ENCODE peak calls at places on chromosome 11, in four cellular contexts. One of them, this sample, is unnamed. For H3K9me3, the result is how much of the 10 kb centered on the place peaks cover.

GRCh38 chr11:3022300-3022967 is 30.3 kb upstream of the NAP1L4 start:
- DNase-seq in cardiac muscle cell: no peak
- DNase-seq in H1: no peak
- DNase-seq in testis: no peak
- DNase-seq in this sample: no peak

GRCh38 chr11:117817213-117818035 is 7.1 kb downstream of the FXYD2 start:
- DNase-seq in cardiac muscle cell: peak
- DNase-seq in H1: peak
- DNase-seq in testis: peak
- DNase-seq in this sample: peak

GRCh38 chr11:111765984-111766833 is at the start of gene PPP2R1B:
- DNase-seq in cardiac muscle cell: peak
- DNase-seq in H1: peak
- DNase-seq in testis: peak
- DNase-seq in this sample: peak

GRCh38 chr11:68380786-68381622 is 68.6 kb downstream of the LRP5 start:
- DNase-seq in cardiac muscle cell: no peak
- DNase-seq in H1: no peak
- DNase-seq in testis: no peak
- DNase-seq in this sample: no peak

GRCh38 chr11:97968071-97968470 is 1052.7 kb upstream of the CNTN5 start:
- DNase-seq in cardiac muscle cell: no peak
- DNase-seq in H1: no peak
- DNase-seq in testis: no peak
- DNase-seq in this sample: no peak

GRCh38 chr11:2451916-2452694 is 7.3 kb downstream of the KCNQ1 start:
- DNase-seq in cardiac muscle cell: no peak
- DNase-seq in H1: no peak
- DNase-seq in testis: no peak
- DNase-seq in this sample: no peak

GRCh38 chr11:34275486-34275885 is 82.3 kb downstream of the ABTB2 start:
- DNase-seq in cardiac muscle cell: no peak
- DNase-seq in H1: no peak
- DNase-seq in testis: no peak
- DNase-seq in this sample: no peak

GRCh38 chr11:68584097-68584496 is 100.2 kb upstream of the GAL start:
- DNase-seq in cardiac muscle cell: peak
- DNase-seq in H1: peak
- DNase-seq in testis: peak
- DNase-seq in this sample: peak

GRCh38 chr11:14538926-14539554 is 18.9 kb upstream of the PSMA1 start:
- DNase-seq in cardiac muscle cell: no peak
- DNase-seq in H1: no peak
- DNase-seq in testis: no peak
- DNase-seq in this sample: no peak

GRCh38 chr11:133619397-133619796 is 87.1 kb upstream of the OPCML start:
- DNase-seq in cardiac muscle cell: peak
- DNase-seq in H1: peak
- DNase-seq in testis: no peak
- DNase-seq in this sample: no peak

GRCh38 chr11:7251836-7252682 is at the start of gene SYT9:
- DNase-seq in cardiac muscle cell: peak
- DNase-seq in H1: peak
- DNase-seq in testis: peak
- DNase-seq in this sample: peak

GRCh38 chr11:6855971-6856542 is 6.8 kb upstream of the OR10A2 start:
- DNase-seq in cardiac muscle cell: no peak
- DNase-seq in H1: no peak
- DNase-seq in testis: no peak
- DNase-seq in this sample: no peak

GRCh38 chr11:61967924-61968757 is 707 bp upstream of the FTH1 start:
- DNase-seq in cardiac muscle cell: peak
- DNase-seq in H1: no peak
- DNase-seq in testis: no peak
- DNase-seq in this sample: peak

GRCh38 chr11:119902656-119903181 is 173.7 kb upstream of the NECTIN1 start:
- DNase-seq in cardiac muscle cell: no peak
- DNase-seq in H1: no peak
- DNase-seq in testis: no peak
- DNase-seq in this sample: no peak

GRCh38 chr11:1310772-1311468 is 1.5 kb upstream of the TOLLIP start:
- DNase-seq in cardiac muscle cell: no peak
- DNase-seq in H1: peak
- DNase-seq in testis: no peak
- DNase-seq in this sample: no peak
- TF ChIP-seq CTCF in cardiac muscle cell: no peak
- TF ChIP-seq CTCF in H1: no peak
- TF ChIP-seq CTCF in testis: no peak
- TF ChIP-seq CTCF in this sample: no peak

GRCh38 chr11:60252709-60253108 is 9.8 kb upstream of the MS4A4E start:
- DNase-seq in cardiac muscle cell: no peak
- DNase-seq in H1: no peak
- DNase-seq in testis: no peak
- DNase-seq in this sample: no peak

GRCh38 chr11:60257956-60258722 is 15.2 kb upstream of the MS4A4E start:
- DNase-seq in cardiac muscle cell: no peak
- DNase-seq in H1: no peak
- DNase-seq in testis: no peak
- DNase-seq in this sample: no peak

GRCh38 chr11:60251485-60252207 is 8.7 kb upstream of the MS4A4E start:
- DNase-seq in cardiac muscle cell: peak
- DNase-seq in H1: no peak
- DNase-seq in testis: peak
- DNase-seq in this sample: no peak

GRCh38 chr11:60252208-60252566 is 9.2 kb upstream of the MS4A4E start:
- DNase-seq in cardiac muscle cell: no peak
- DNase-seq in H1: no peak
- DNase-seq in testis: no peak
- DNase-seq in this sample: no peak
- H3K9me3 ChIP-seq in cardiac muscle cell: under half
- H3K9me3 ChIP-seq in H1: under half
- H3K9me3 ChIP-seq in testis: under half
- H3K9me3 ChIP-seq in this sample: under half

DNA sequence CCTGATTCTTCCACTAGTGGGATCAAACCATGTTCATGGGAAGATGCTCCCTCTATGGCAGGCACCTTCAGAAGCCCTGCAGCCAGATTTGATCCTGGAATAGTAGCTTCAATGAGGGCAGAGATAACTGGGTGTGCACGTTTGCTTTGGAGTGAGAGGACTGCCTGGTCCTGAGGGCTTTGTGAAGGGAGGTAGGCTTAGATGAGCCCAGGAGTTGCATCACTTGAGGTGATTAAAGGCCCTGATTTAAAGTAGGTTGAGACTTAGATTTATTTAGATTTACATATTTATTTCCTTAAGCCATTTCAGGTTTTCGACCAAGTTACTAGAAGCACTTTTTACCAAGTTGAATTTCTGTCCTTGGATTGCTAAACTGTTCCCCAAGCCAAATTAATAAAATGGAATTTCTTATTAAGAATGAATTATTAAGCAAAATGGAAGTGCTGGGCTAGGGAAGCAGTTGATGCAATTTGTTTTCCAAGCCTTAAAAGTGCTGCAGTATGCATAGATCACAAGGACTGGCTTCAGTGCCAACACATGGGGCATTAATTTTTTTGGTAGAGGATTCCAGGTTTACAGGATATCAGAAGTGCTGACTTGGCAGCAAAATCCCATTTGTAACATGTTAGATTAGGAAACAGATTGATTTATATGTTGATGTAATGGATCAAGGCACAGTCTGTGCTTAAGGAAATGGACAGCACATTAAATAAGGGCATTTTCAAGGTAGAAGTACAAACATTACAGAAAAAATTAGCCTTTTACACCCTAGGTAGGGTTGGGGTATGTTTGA is 33.0 kb downstream of the APLP2 start:
- DNase-seq in cardiac muscle cell: no peak
- DNase-seq in H1: no peak
- DNase-seq in testis: no peak
- DNase-seq in this sample: no peak
- TF ChIP-seq CTCF in cardiac muscle cell: no peak
- TF ChIP-seq CTCF in H1: no peak
- TF ChIP-seq CTCF in testis: no peak
- TF ChIP-seq CTCF in this sample: no peak

DNA sequence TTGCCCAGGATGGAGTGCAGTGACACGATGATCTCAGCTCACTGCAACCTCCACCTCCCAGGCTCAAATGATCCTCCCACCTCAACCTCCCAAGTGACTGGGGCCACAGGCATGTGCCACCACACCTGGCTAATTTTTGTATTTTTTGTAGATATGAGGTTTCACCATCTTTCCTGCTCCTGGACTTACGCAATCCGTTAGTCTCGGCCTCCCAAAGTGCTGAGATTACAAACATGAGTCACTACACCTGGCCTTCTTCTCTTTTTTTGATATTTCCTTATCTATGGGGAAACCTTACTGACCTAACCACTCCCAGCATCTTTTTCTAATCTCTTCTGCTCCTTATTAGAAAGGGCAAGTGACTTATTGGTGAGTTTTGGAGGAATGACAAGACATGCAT is 121.7 kb upstream of the CHORDC1 start:
- DNase-seq in cardiac muscle cell: no peak
- DNase-seq in H1: no peak
- DNase-seq in testis: no peak
- DNase-seq in this sample: no peak
- H3K9me3 ChIP-seq in cardiac muscle cell: under half
- H3K9me3 ChIP-seq in H1: under half
- H3K9me3 ChIP-seq in testis: under half
- H3K9me3 ChIP-seq in this sample: under half

GRCh38 chr11:121194731-121195596 is 93.9 kb downstream of the TECTA start:
- DNase-seq in cardiac muscle cell: peak
- DNase-seq in H1: peak
- DNase-seq in testis: peak
- DNase-seq in this sample: peak
- TF ChIP-seq CTCF in cardiac muscle cell: peak
- TF ChIP-seq CTCF in H1: peak
- TF ChIP-seq CTCF in testis: peak
- TF ChIP-seq CTCF in this sample: peak

DNA sequence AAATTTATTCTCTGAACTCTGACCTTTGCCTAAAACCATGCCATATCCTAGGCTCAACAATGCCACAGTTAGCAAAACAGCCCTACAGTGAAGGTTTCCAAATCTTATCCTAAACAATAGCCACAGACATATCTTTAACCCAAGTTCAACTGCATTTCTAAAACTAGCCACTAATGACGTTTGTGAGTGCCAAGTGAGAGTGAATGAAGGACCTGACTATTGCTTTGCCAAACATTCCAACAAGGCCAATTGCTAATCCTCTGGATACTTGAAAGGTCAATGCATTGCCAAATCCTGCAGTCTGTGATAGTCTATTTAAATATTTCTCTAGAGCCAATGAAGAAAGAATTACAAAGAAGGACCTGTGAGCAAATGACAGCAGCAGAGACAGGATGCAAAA is 2.5 kb upstream of the OR4C45 start:
- DNase-seq in cardiac muscle cell: no peak
- DNase-seq in H1: no peak
- DNase-seq in testis: no peak
- DNase-seq in this sample: no peak
- H3K9me3 ChIP-seq in cardiac muscle cell: under half
- H3K9me3 ChIP-seq in H1: half or more
- H3K9me3 ChIP-seq in testis: under half
- H3K9me3 ChIP-seq in this sample: under half

GRCh38 chr11:66418168-66418985 is 2.5 kb upstream of the NPAS4 start:
- DNase-seq in cardiac muscle cell: peak
- DNase-seq in H1: peak
- DNase-seq in testis: peak
- DNase-seq in this sample: peak
- TF ChIP-seq CTCF in cardiac muscle cell: peak
- TF ChIP-seq CTCF in H1: peak
- TF ChIP-seq CTCF in testis: peak
- TF ChIP-seq CTCF in this sample: peak

GRCh38 chr11:122817121-122817520 is 21.2 kb upstream of the CRTAM start:
- DNase-seq in cardiac muscle cell: no peak
- DNase-seq in H1: no peak
- DNase-seq in testis: no peak
- DNase-seq in this sample: peak

GRCh38 chr11:122820158-122820557 is 18.1 kb upstream of the CRTAM start:
- DNase-seq in cardiac muscle cell: no peak
- DNase-seq in H1: no peak
- DNase-seq in testis: no peak
- DNase-seq in this sample: no peak

GRCh38 chr11:122816701-122817100 is 21.6 kb upstream of the CRTAM start:
- DNase-seq in cardiac muscle cell: no peak
- DNase-seq in H1: no peak
- DNase-seq in testis: no peak
- DNase-seq in this sample: peak

GRCh38 chr11:122823564-122823963 is 14.7 kb upstream of the CRTAM start:
- DNase-seq in cardiac muscle cell: no peak
- DNase-seq in H1: no peak
- DNase-seq in testis: no peak
- DNase-seq in this sample: no peak

DNA sequence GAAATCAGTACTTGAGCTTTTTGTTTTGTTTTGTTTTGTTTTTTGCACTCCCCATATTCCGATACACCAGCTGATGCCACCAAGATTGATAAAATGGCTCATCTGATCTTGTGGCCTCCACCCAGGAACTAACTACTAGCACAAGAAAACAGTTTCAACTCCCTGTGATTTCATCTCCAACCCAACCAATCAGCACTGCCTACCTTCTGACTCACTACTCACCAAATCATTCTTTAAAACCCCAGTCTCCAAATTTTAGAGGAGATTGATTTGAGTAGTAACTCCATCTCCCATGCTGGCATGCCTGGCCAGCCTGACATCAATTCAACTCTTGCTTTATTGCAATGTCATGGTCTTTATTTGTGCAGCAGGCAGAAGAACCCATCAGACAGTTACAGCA is 16.1 kb upstream of the CRTAM start:
- DNase-seq in cardiac muscle cell: no peak
- DNase-seq in H1: no peak
- DNase-seq in testis: no peak
- DNase-seq in this sample: no peak
- H3K9me3 ChIP-seq in cardiac muscle cell: under half
- H3K9me3 ChIP-seq in H1: under half
- H3K9me3 ChIP-seq in testis: under half
- H3K9me3 ChIP-seq in this sample: under half

GRCh38 chr11:112861356-112861755 is 99.9 kb upstream of the NCAM1 start:
- DNase-seq in cardiac muscle cell: no peak
- DNase-seq in H1: no peak
- DNase-seq in testis: no peak
- DNase-seq in this sample: no peak
- TF ChIP-seq CTCF in cardiac muscle cell: no peak
- TF ChIP-seq CTCF in H1: no peak
- TF ChIP-seq CTCF in testis: no peak
- TF ChIP-seq CTCF in this sample: no peak

This sample was measured in thyroid gland.